ENCODE peak calls at places on chromosomes 13 and 19, in ten cellular contexts. One of them, this sample, is unnamed. For H3K4me1, the result is how much of the 10 kb centered on the place peaks cover.

GRCh38 chr19:16897572-16898056 is 8.8 kb downstream of the F2RL3 start:
- DNase-seq in iPS DF 6.9: no peak
- DNase-seq in thoracic aorta: no peak
- DNase-seq in HCT116: no peak
- DNase-seq in breast epithelium: no peak
- DNase-seq in PC-3: no peak
- DNase-seq in mammary epithelial cell: no peak
- DNase-seq in Peyer's patch: peak
- DNase-seq in body of pancreas: peak
- DNase-seq in lower lobe of right lung: peak
- DNase-seq in this sample: no peak

GRCh38 chr13:38735655-38736440 is 49.0 kb downstream of the FREM2 start:
- DNase-seq in PC-3: no peak
- DNase-seq in mammary epithelial cell: no peak
- DNase-seq in body of pancreas: peak
- DNase-seq in iPS DF 6.9: no peak
- DNase-seq in HCT116: no peak
- DNase-seq in thoracic aorta: no peak
- DNase-seq in Peyer's patch: no peak
- DNase-seq in breast epithelium: no peak
- DNase-seq in lower lobe of right lung: no peak
- DNase-seq in this sample: no peak

GRCh38 chr19:49447485-49448431 is 3.9 kb downstream of the PIH1D1 start:
- DNase-seq in Peyer's patch: no peak
- DNase-seq in thoracic aorta: no peak
- DNase-seq in mammary epithelial cell: no peak
- DNase-seq in PC-3: no peak
- DNase-seq in body of pancreas: peak
- DNase-seq in HCT116: peak
- DNase-seq in lower lobe of right lung: no peak
- DNase-seq in breast epithelium: no peak
- DNase-seq in iPS DF 6.9: no peak
- DNase-seq in this sample: no peak

GRCh38 chr13:46861959-46862358 is 34.9 kb downstream of the HTR2A start:
- DNase-seq in iPS DF 6.9: no peak
- DNase-seq in body of pancreas: no peak
- DNase-seq in mammary epithelial cell: no peak
- DNase-seq in Peyer's patch: no peak
- DNase-seq in thoracic aorta: no peak
- DNase-seq in PC-3: no peak
- DNase-seq in lower lobe of right lung: no peak
- DNase-seq in breast epithelium: no peak
- DNase-seq in HCT116: no peak
- DNase-seq in this sample: no peak

GRCh38 chr13:84430015-84430414 is 547.7 kb upstream of the SLITRK1 start:
- DNase-seq in body of pancreas: no peak
- DNase-seq in breast epithelium: no peak
- DNase-seq in lower lobe of right lung: no peak
- DNase-seq in iPS DF 6.9: no peak
- DNase-seq in Peyer's patch: no peak
- DNase-seq in mammary epithelial cell: peak
- DNase-seq in PC-3: no peak
- DNase-seq in HCT116: no peak
- DNase-seq in thoracic aorta: no peak
- DNase-seq in this sample: no peak

GRCh38 chr19:7742575-7742974 is 4.8 kb downstream of the CD209 start:
- DNase-seq in HCT116: no peak
- DNase-seq in mammary epithelial cell: no peak
- DNase-seq in thoracic aorta: no peak
- DNase-seq in lower lobe of right lung: no peak
- DNase-seq in breast epithelium: no peak
- DNase-seq in PC-3: no peak
- DNase-seq in iPS DF 6.9: no peak
- DNase-seq in Peyer's patch: no peak
- DNase-seq in body of pancreas: no peak
- DNase-seq in this sample: no peak

GRCh38 chr13:111318396-111318795 is 2.0 kb upstream of the TEX29 start:
- DNase-seq in body of pancreas: no peak
- DNase-seq in iPS DF 6.9: no peak
- DNase-seq in PC-3: no peak
- DNase-seq in Peyer's patch: no peak
- DNase-seq in thoracic aorta: no peak
- DNase-seq in mammary epithelial cell: no peak
- DNase-seq in HCT116: no peak
- DNase-seq in lower lobe of right lung: no peak
- DNase-seq in breast epithelium: no peak
- DNase-seq in this sample: no peak

GRCh38 chr19:54230031-54230430 is 7.2 kb upstream of the LILRB3 start:
- DNase-seq in body of pancreas: no peak
- DNase-seq in PC-3: no peak
- DNase-seq in lower lobe of right lung: no peak
- DNase-seq in mammary epithelial cell: no peak
- DNase-seq in Peyer's patch: no peak
- DNase-seq in breast epithelium: no peak
- DNase-seq in iPS DF 6.9: no peak
- DNase-seq in thoracic aorta: no peak
- DNase-seq in HCT116: no peak
- DNase-seq in this sample: no peak

GRCh38 chr13:74487091-74487722 is 353.0 kb upstream of the KLF12 start:
- DNase-seq in thoracic aorta: no peak
- DNase-seq in lower lobe of right lung: no peak
- DNase-seq in mammary epithelial cell: no peak
- DNase-seq in PC-3: no peak
- DNase-seq in Peyer's patch: no peak
- DNase-seq in body of pancreas: no peak
- DNase-seq in iPS DF 6.9: no peak
- DNase-seq in breast epithelium: no peak
- DNase-seq in HCT116: no peak
- DNase-seq in this sample: no peak

GRCh38 chr19:19615086-19615485 is 3.4 kb downstream of the PBX4 start:
- DNase-seq in PC-3: peak
- DNase-seq in Peyer's patch: no peak
- DNase-seq in iPS DF 6.9: no peak
- DNase-seq in breast epithelium: no peak
- DNase-seq in thoracic aorta: no peak
- DNase-seq in body of pancreas: no peak
- DNase-seq in mammary epithelial cell: peak
- DNase-seq in lower lobe of right lung: no peak
- DNase-seq in HCT116: peak
- DNase-seq in this sample: no peak

DNA sequence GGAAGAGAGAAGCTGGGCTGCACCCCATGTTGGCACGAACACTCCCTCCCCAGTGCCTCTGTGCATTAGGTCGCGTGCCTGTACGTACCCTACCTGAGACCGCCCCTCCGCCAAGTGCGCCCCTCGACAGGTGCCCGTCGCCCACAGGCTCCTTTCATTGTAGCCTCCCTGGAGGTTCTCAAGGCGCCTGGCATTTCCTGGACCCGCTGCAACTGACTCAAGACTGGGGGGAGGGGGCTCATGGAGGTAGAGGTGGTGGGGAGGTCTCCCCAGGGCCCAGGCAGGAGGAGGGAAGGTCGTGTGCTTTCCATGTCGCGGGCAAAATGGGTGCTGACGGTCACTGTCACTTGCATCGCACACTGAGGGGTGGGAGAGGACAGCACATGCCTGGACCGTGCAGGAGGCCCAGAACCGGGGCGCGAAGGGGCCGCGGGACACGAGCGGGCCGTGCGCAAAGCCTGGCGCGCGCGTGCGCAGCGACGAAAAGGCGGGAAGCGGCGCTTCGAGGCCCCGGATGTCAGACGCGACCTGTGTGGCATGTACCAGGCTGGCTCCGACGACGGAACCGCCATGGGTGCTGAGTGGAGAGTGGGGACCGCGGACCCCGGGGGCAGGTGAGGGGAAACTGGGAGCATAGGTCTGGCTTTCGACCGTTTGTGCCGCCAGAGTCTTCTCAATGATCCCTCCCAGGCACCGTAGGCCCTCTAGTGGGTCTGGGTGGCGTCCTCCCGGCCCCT is 16.5 kb downstream of the NFIX start:
- DNase-seq in breast epithelium: no peak
- DNase-seq in PC-3: no peak
- DNase-seq in thoracic aorta: no peak
- DNase-seq in iPS DF 6.9: no peak
- DNase-seq in HCT116: no peak
- DNase-seq in lower lobe of right lung: no peak
- DNase-seq in mammary epithelial cell: no peak
- DNase-seq in body of pancreas: no peak
- DNase-seq in Peyer's patch: no peak
- DNase-seq in this sample: no peak
- H3K27ac ChIP-seq in breast epithelium: peak
- H3K27ac ChIP-seq in PC-3: no peak
- H3K27ac ChIP-seq in thoracic aorta: peak
- H3K27ac ChIP-seq in iPS DF 6.9: no peak
- H3K27ac ChIP-seq in HCT116: no peak
- H3K27ac ChIP-seq in lower lobe of right lung: peak
- H3K27ac ChIP-seq in mammary epithelial cell: no peak
- H3K27ac ChIP-seq in body of pancreas: no peak
- H3K27ac ChIP-seq in Peyer's patch: no peak
- H3K27ac ChIP-seq in this sample: peak

GRCh38 chr19:35135389-35135909 is 590 bp upstream of the LGI4 start:
- DNase-seq in body of pancreas: peak
- DNase-seq in HCT116: peak
- DNase-seq in iPS DF 6.9: no peak
- DNase-seq in thoracic aorta: no peak
- DNase-seq in PC-3: peak
- DNase-seq in Peyer's patch: peak
- DNase-seq in mammary epithelial cell: no peak
- DNase-seq in breast epithelium: no peak
- DNase-seq in lower lobe of right lung: peak
- DNase-seq in this sample: peak

GRCh38 chr19:35136977-35137702 is 1.5 kb upstream of the FXYD1 start:
- DNase-seq in mammary epithelial cell: no peak
- DNase-seq in breast epithelium: no peak
- DNase-seq in thoracic aorta: no peak
- DNase-seq in PC-3: no peak
- DNase-seq in iPS DF 6.9: no peak
- DNase-seq in body of pancreas: peak
- DNase-seq in lower lobe of right lung: no peak
- DNase-seq in HCT116: no peak
- DNase-seq in Peyer's patch: no peak
- DNase-seq in this sample: no peak

GRCh38 chr19:35138305-35138799 is 272 bp upstream of the FXYD1 start:
- DNase-seq in breast epithelium: no peak
- DNase-seq in mammary epithelial cell: no peak
- DNase-seq in HCT116: no peak
- DNase-seq in iPS DF 6.9: no peak
- DNase-seq in body of pancreas: peak
- DNase-seq in thoracic aorta: no peak
- DNase-seq in Peyer's patch: no peak
- DNase-seq in PC-3: no peak
- DNase-seq in lower lobe of right lung: no peak
- DNase-seq in this sample: no peak

GRCh38 chr19:35134601-35135091 is at the start of gene LGI4:
- DNase-seq in HCT116: no peak
- DNase-seq in iPS DF 6.9: no peak
- DNase-seq in lower lobe of right lung: no peak
- DNase-seq in Peyer's patch: no peak
- DNase-seq in mammary epithelial cell: no peak
- DNase-seq in PC-3: no peak
- DNase-seq in thoracic aorta: no peak
- DNase-seq in breast epithelium: no peak
- DNase-seq in body of pancreas: no peak
- DNase-seq in this sample: no peak

DNA sequence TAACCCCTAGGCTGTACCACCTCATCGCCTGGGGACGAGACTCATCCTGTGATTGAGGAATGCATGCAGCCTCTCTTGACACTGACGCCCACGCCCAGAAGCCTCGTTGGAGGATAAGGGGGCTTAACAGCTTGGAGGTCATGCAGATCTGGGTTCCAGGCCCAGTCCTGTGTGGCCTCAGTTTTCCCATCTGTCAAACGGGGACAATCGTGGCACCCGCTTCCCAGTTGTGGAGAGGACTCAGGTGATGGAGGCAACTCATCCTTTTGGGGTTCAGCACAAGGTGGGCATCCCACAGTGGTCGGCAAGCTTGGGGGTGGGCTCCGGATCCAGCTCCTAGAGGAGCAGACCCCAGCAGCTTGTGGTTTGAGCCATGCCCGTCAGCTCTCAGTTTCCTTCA is 1.4 kb upstream of the LGI4 start:
- DNase-seq in thoracic aorta: no peak
- DNase-seq in lower lobe of right lung: no peak
- DNase-seq in iPS DF 6.9: no peak
- DNase-seq in mammary epithelial cell: no peak
- DNase-seq in HCT116: no peak
- DNase-seq in Peyer's patch: no peak
- DNase-seq in body of pancreas: no peak
- DNase-seq in breast epithelium: no peak
- DNase-seq in PC-3: no peak
- DNase-seq in this sample: no peak
- H3K4me1 ChIP-seq in thoracic aorta: under half
- H3K4me1 ChIP-seq in lower lobe of right lung: under half
- H3K4me1 ChIP-seq in iPS DF 6.9: under half
- H3K4me1 ChIP-seq in mammary epithelial cell: under half
- H3K4me1 ChIP-seq in HCT116: under half
- H3K4me1 ChIP-seq in Peyer's patch: under half
- H3K4me1 ChIP-seq in body of pancreas: under half
- H3K4me1 ChIP-seq in breast epithelium: under half
- H3K4me1 ChIP-seq in PC-3: under half
- H3K4me1 ChIP-seq in this sample: under half

DNA sequence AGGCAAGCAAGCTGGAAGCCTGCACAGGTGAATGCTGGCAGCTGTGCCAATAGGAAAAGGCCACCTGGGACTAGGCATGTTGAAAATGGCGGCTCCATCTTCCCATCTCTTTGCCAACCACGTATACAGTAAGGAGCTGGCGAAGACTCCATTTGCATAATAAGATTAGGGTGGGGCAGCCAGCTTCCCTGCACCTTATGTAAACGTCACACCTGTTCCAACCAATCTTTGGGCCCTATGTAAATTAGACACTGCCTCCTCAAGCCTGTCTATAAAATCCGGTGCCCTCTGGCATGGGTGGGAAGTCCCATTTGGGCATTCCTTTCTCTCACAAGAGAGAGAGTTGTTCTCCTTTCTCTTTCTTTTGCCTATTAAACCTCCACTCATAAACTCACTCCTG is 16.8 kb downstream of the ADGRE2 start:
- DNase-seq in breast epithelium: no peak
- DNase-seq in HCT116: no peak
- DNase-seq in lower lobe of right lung: no peak
- DNase-seq in mammary epithelial cell: no peak
- DNase-seq in Peyer's patch: no peak
- DNase-seq in body of pancreas: no peak
- DNase-seq in thoracic aorta: no peak
- DNase-seq in PC-3: no peak
- DNase-seq in iPS DF 6.9: no peak
- DNase-seq in this sample: no peak
- H3K4me3 ChIP-seq in breast epithelium: no peak
- H3K4me3 ChIP-seq in HCT116: no peak
- H3K4me3 ChIP-seq in lower lobe of right lung: no peak
- H3K4me3 ChIP-seq in mammary epithelial cell: no peak
- H3K4me3 ChIP-seq in Peyer's patch: no peak
- H3K4me3 ChIP-seq in body of pancreas: no peak
- H3K4me3 ChIP-seq in thoracic aorta: no peak
- H3K4me3 ChIP-seq in PC-3: no peak
- H3K4me3 ChIP-seq in iPS DF 6.9: no peak
- H3K4me3 ChIP-seq in this sample: no peak

DNA sequence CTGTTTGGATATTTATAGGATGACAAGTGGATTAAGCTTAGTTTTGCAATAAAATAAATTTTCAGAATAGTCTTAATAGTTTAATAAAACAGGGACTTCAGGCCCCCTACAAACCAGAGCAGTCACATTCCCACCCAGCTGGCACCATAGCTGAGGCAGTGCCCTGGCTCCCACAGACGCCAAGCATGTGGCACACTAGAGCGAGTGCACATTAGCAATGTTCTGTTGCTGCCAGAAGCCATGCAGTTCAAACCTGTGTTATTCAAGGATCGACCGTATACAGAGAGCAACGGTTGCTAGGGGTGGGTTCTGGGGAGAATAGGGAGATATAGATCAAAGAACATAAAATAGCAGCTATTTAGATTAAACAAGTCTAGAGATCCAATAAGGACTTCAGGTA is 419.3 kb upstream of the KLHL1 start:
- DNase-seq in thoracic aorta: no peak
- DNase-seq in PC-3: no peak
- DNase-seq in lower lobe of right lung: no peak
- DNase-seq in breast epithelium: no peak
- DNase-seq in mammary epithelial cell: no peak
- DNase-seq in HCT116: no peak
- DNase-seq in body of pancreas: no peak
- DNase-seq in Peyer's patch: no peak
- DNase-seq in iPS DF 6.9: no peak
- DNase-seq in this sample: no peak
- H3K27ac ChIP-seq in thoracic aorta: no peak
- H3K27ac ChIP-seq in PC-3: no peak
- H3K27ac ChIP-seq in lower lobe of right lung: no peak
- H3K27ac ChIP-seq in breast epithelium: no peak
- H3K27ac ChIP-seq in mammary epithelial cell: no peak
- H3K27ac ChIP-seq in HCT116: no peak
- H3K27ac ChIP-seq in body of pancreas: no peak
- H3K27ac ChIP-seq in Peyer's patch: no peak
- H3K27ac ChIP-seq in iPS DF 6.9: no peak
- H3K27ac ChIP-seq in this sample: no peak